ENCODE peak calls at places on chromosomes 13 and 19, in six cellular contexts. H is omental fat pad, W is NCI-H1436 treated with DMSO at 0.1 percent for 48 hours, E is PC-3, X is bronchial epithelial cell, N is HFF-Myc. A is an unnamed sample.

GRCh38 chr19:45164577-45165335 is 4.0 kb upstream of the NKPD1 start:
- DNase-seq in H (peak), W (no peak), E (no peak), X (peak), N (peak), A (peak)

GRCh38 chr19:19420570-19421301 is 15.3 kb downstream of the GATAD2A start:
- DNase-seq in H (no peak), W (no peak), E (peak), X (no peak), N (no peak), A (no peak)

GRCh38 chr19:57227461-57227860 is 3.4 kb upstream of the AURKC start:
- DNase-seq in H (no peak), W (no peak), E (no peak), X (no peak), N (no peak), A (no peak)

GRCh38 chr13:100887729-100888151 is 213.1 kb upstream of the TMTC4 start:
- DNase-seq in H (no peak), W (no peak), E (peak), X (peak), N (no peak), A (no peak)

GRCh38 chr13:33497146-33497845 is 211.7 kb upstream of the STARD13 start:
- DNase-seq in H (no peak), W (no peak), E (peak), X (peak), N (no peak), A (no peak)

GRCh38 chr13:98397221-98397620 is 179.7 kb downstream of the STK24 start:
- DNase-seq in H (no peak), W (no peak), E (no peak), X (no peak), N (no peak), A (no peak)

GRCh38 chr19:44720945-44721344 is 22.0 kb downstream of the CEACAM16 start:
- DNase-seq in H (no peak), W (no peak), E (no peak), X (no peak), N (no peak), A (no peak)

GRCh38 chr19:30711296-30711695 is 339.1 kb downstream of the ZNF536 start:
- DNase-seq in H (no peak), W (no peak), E (no peak), X (no peak), N (no peak), A (no peak)

GRCh38 chr13:91381371-91381770 is 17.1 kb upstream of the GPC5 start:
- DNase-seq in H (no peak), W (no peak), E (peak), X (peak), N (no peak), A (no peak)

GRCh38 chr13:40381935-40382764 is 284.3 kb downstream of the FOXO1 start:
- DNase-seq in H (no peak), W (no peak), E (no peak), X (no peak), N (no peak), A (no peak)

GRCh38 chr19:5966215-5966614 is 11.7 kb downstream of the RANBP3 start:
- DNase-seq in H (no peak), W (no peak), E (no peak), X (no peak), N (no peak), A (no peak)

GRCh38 chr19:21947775-21948174 is 63.0 kb downstream of the ZNF208 start:
- DNase-seq in H (no peak), W (no peak), E (no peak), X (no peak), N (no peak), A (no peak)

GRCh38 chr19:44642375-44642774 is 1.3 kb upstream of the PVR start:
- DNase-seq in H (no peak), W (no peak), E (no peak), X (no peak), N (no peak), A (no peak)

GRCh38 chr19:43519436-43520088 is 7.4 kb downstream of the ETHE1 start:
- DNase-seq in H (peak), W (peak), E (peak), X (peak), N (peak), A (peak)

GRCh38 chr19:11964858-11965645 is at the start of gene ZNF763:
- DNase-seq in H (peak), W (no peak), E (peak), X (peak), N (no peak), A (no peak)

GRCh38 chr13:104006625-104007061 is 940.4 kb upstream of the SLC10A2 start:
- DNase-seq in H (no peak), W (no peak), E (peak), X (no peak), N (no peak), A (no peak)

GRCh38 chr19:14686411-14686810 is 3.4 kb upstream of the ZNF333 start:
- DNase-seq in H (no peak), W (no peak), E (peak), X (peak), N (no peak), A (no peak)

GRCh38 chr13:42348576-42348975 is 76.6 kb downstream of the AKAP11 start:
- DNase-seq in H (no peak), W (no peak), E (no peak), X (no peak), N (no peak), A (no peak)

GRCh38 chr19:8212212-8212611 is 3.0 kb downstream of the CERS4 start:
- DNase-seq in H (no peak), W (no peak), E (no peak), X (no peak), N (no peak), A (no peak)

GRCh38 chr13:57546942-57547341 is 84.6 kb upstream of the PCDH17 start:
- DNase-seq in H (no peak), W (no peak), E (no peak), X (no peak), N (no peak), A (no peak)

GRCh38 chr13:28820099-28821051 is at the start of gene MTUS2:
- DNase-seq in H (no peak), W (no peak), E (no peak), X (no peak), N (no peak), A (no peak)

GRCh38 chr13:96198038-96198437 is 108.1 kb downstream of the HS6ST3 start:
- DNase-seq in H (no peak), W (no peak), E (no peak), X (no peak), N (no peak), A (no peak)

GRCh38 chr13:39767791-39768564 is 112.5 kb downstream of the COG6 start:
- DNase-seq in H (no peak), W (peak), E (no peak), X (no peak), N (no peak), A (no peak)

GRCh38 chr13:48542581-48543341 is 9.9 kb upstream of the RCBTB2 start:
- DNase-seq in H (no peak), W (no peak), E (no peak), X (no peak), N (no peak), A (no peak)

GRCh38 chr13:44224433-44225149 is 149.0 kb upstream of the SERP2 start:
- DNase-seq in H (no peak), W (no peak), E (no peak), X (no peak), N (no peak), A (no peak)

GRCh38 chr19:19347401-19347800 is 26.8 kb downstream of the MAU2 start:
- DNase-seq in H (no peak), W (no peak), E (no peak), X (no peak), N (no peak), A (no peak)

GRCh38 chr13:50484472-50485113 is 358.9 kb downstream of the DLEU7 start:
- DNase-seq in H (no peak), W (no peak), E (no peak), X (no peak), N (no peak), A (no peak)

GRCh38 chr13:45700971-45701900 is 884 bp upstream of the CBY2 start:
- DNase-seq in H (no peak), W (no peak), E (no peak), X (no peak), N (no peak), A (no peak)

GRCh38 chr13:99417151-99417820 is 84.0 kb upstream of the TM9SF2 start:
- DNase-seq in H (no peak), W (peak), E (no peak), X (no peak), N (no peak), A (no peak)

GRCh38 chr19:2663920-2664571 is 38.4 kb downstream of the GNG7 start:
- DNase-seq in H (no peak), W (no peak), E (no peak), X (no peak), N (no peak), A (no peak)

GRCh38 chr19:6735181-6735891 is 2.0 kb downstream of the GPR108 start:
- DNase-seq in H (no peak), W (no peak), E (no peak), X (no peak), N (no peak), A (no peak)

GRCh38 chr13:50230365-50230978 is 215.2 kb downstream of the KCNRG start:
- DNase-seq in H (no peak), W (no peak), E (no peak), X (peak), N (no peak), A (no peak)

GRCh38 chr13:97875218-97875617 is 78.3 kb upstream of the IPO5 start:
- DNase-seq in H (no peak), W (no peak), E (no peak), X (no peak), N (no peak), A (no peak)

GRCh38 chr13:105634059-105634458 is 901.4 kb downstream of the EFNB2 start:
- DNase-seq in H (no peak), W (no peak), E (peak), X (peak), N (no peak), A (no peak)

A was measured in keratinocyte.